ENCODE peak calls at places on chromosomes 6 and 20, in five cellular contexts. K, R, C, P and D are unnamed samples.

GRCh38 chr6:144675231-144675861 is 390.2 kb downstream of the UTRN start:
- DNase-seq in K (no peak), R (no peak), C (no peak), P (peak; percentile 82), D (peak; percentile 70)

GRCh38 chr6:166624275-166624674 is 2.8 kb downstream of the RPS6KA2 start:
- DNase-seq in K (no peak), R (peak; percentile 79), C (no peak), P (peak; percentile 71), D (no peak)

GRCh38 chr20:2914160-2914559 is 40.9 kb downstream of the PTPRA start:
- DNase-seq in K (peak; percentile 50), R (no peak), C (no peak), P (no peak), D (no peak)

GRCh38 chr20:44176833-44177533 is 10.0 kb downstream of the JPH2 start:
- DNase-seq in K (peak; percentile 62), R (peak; percentile 75), C (peak; percentile 94), P (no peak), D (peak; percentile 64)

GRCh38 chr20:834151-834747 is 734 bp downstream of the FAM110A start:
- DNase-seq in K (peak; percentile 13), R (no peak), C (no peak), P (no peak), D (no peak)

GRCh38 chr6:144285548-144285797 is 338 bp downstream of the UTRN start:
- DNase-seq in K (peak; percentile 14), R (no peak), C (no peak), P (no peak), D (no peak)

GRCh38 chr6:85449388-85449817 is 480 bp upstream of the NT5E start:
- DNase-seq in K (no peak), R (peak; percentile 75), C (peak; percentile 61), P (peak; percentile 88), D (peak; percentile 66)

GRCh38 chr6:143556529-143556928 is 45.0 kb upstream of the FUCA2 start:
- DNase-seq in K (no peak), R (no peak), C (no peak), P (peak; percentile 93), D (no peak)

GRCh38 chr20:7728373-7728772 is 211.9 kb downstream of the HAO1 start:
- DNase-seq in K (peak; percentile 50), R (no peak), C (peak; percentile 18), P (peak; percentile 78), D (no peak)

GRCh38 chr6:117399924-117400323 is 25.8 kb downstream of the ROS1 start:
- DNase-seq in K (peak; percentile 41), R (no peak), C (peak; percentile 8), P (no peak), D (no peak)

GRCh38 chr6:73047801-73048200 is 177.5 kb downstream of the KHDC1L start:
- DNase-seq in K (no peak), R (no peak), C (peak; percentile 31), P (no peak), D (no peak)

GRCh38 chr6:106730672-106731071 is 101.3 kb downstream of the QRSL1 start:
- DNase-seq in K (no peak), R (no peak), C (no peak), P (no peak), D (no peak)
- H3K27ac ChIP-seq in K (peak overlapping the region; percentile 25), R (no peak overlapping the region), C (no peak overlapping the region), P (no peak overlapping the region), D (peak overlapping the region; percentile 14)

GRCh38 chr6:89669002-89669401 is 30.5 kb upstream of the LYRM2 start:
- DNase-seq in K (no peak), R (no peak), C (no peak), P (peak; percentile 56), D (no peak)
- TF ChIP-seq CTCF in K (no peak), R (no peak), C (no peak), P (no peak), D (no peak)

DNA sequence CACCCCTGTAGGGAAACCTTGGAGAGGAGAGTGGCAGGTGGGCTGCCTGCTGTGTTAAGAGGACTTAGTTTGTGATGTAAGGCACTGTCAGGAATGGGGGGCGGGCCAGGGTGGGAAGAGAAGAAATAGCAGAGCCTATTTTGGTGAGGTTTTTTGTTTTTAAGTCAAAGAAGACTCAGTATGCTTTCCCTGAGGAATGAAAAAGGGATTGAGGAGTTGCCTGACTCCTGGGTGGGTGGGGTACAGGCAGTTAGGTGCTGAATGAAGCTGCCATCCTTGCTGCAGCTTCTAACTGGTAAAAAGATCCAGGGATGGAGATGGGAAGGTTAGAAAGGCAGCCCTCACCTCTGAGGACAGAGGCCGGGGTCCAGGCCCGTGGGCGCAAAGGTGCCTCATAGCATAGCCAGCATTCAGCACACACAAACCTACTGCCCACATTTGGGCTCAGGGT is 37.9 kb downstream of the PLCG1 start:
- DNase-seq in K (no peak), R (no peak), C (no peak), P (no peak), D (no peak)
- H3K27ac ChIP-seq in K (no peak overlapping the region), R (peak overlapping the region; percentile 83), C (peak overlapping the region; percentile 76), P (no peak overlapping the region), D (no peak overlapping the region)

GRCh38 chr20:47276251-47276650 is 80.2 kb downstream of the ZMYND8 start:
- DNase-seq in K (no peak), R (peak; percentile 64), C (no peak), P (no peak), D (no peak)
- TF ChIP-seq CTCF in K (no peak), R (no peak), C (no peak), P (no peak), D (no peak)

GRCh38 chr6:42454428-42454791 is 2.7 kb upstream of the TRERF1 start:
- DNase-seq in K (no peak), R (no peak), C (no peak), P (peak; percentile 39), D (peak; percentile 66)
- H3K27ac ChIP-seq in K (no peak overlapping the region), R (peak overlapping the region; percentile 95), C (peak overlapping the region; percentile 98), P (peak overlapping the region; percentile 74), D (peak overlapping the region; percentile 94)

DNA sequence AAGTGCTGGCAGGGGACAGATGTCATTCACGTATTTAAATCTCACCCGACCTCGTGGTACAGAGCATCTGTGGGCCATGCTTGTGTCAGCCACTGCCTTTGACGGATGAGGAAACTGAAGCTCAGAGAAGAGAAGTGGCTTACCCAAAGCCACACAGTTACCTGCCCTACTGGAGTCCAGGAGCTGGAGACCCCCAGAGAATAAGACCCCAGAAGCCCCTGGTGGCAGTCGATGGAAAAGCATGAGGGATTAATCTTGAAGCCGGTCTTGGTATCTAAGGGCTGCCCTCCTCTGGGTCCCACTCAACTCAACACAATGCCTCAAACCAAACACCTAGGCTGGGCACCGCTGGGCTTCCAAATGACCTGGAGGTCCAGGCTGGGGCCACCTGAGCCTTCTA is 83.1 kb downstream of the GRM4 start:
- DNase-seq in K (no peak), R (no peak), C (no peak), P (no peak), D (no peak)
- TF ChIP-seq CTCF in K (peak; percentile 39), R (no peak), C (no peak), P (peak; percentile 11), D (no peak)

GRCh38 chr6:104983296-104983695 is 26.4 kb downstream of the LIN28B start:
- DNase-seq in K (no peak), R (no peak), C (no peak), P (no peak), D (no peak)

GRCh38 chr6:104986625-104987024 is 29.7 kb downstream of the LIN28B start:
- DNase-seq in K (no peak), R (no peak), C (no peak), P (no peak), D (no peak)

GRCh38 chr6:104984831-104985230 is 27.9 kb downstream of the LIN28B start:
- DNase-seq in K (no peak), R (no peak), C (no peak), P (no peak), D (no peak)

GRCh38 chr6:104983776-104984175 is 26.9 kb downstream of the LIN28B start:
- DNase-seq in K (no peak), R (no peak), C (no peak), P (no peak), D (no peak)

DNA sequence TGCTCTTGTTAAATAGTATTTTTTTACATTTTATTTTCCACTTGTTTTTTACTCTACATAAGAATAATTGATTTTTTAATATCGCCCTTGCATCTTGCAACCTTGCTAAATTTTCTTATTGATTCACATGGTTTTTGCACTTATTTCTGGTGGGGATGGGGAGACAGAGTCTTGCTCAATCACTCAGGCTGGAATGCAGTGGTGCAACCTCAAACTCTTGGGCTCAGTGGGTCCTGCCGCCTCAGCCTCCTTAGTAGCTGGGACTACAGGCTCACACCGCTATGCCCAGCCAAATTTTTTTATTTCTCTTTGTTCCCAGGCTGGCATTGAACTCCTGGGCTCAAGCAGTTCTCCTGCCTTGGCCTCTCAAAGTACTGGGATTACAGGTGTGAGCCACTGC is 30.3 kb downstream of the LIN28B start:
- DNase-seq in K (no peak), R (no peak), C (no peak), P (no peak), D (no peak)
- H3K27ac ChIP-seq in K (no peak overlapping the region), R (no peak overlapping the region), C (no peak overlapping the region), P (no peak overlapping the region), D (no peak overlapping the region)